ENCODE peak calls at places on chromosomes 16 and 17, in five cellular contexts. One of them, this sample, is unnamed.
A peak's percentile ranks its signal among the peaks of the same experiment; 100 is the strongest.

GRCh38 chr16:10156111-10156510 is 26.1 kb downstream of the GRIN2A start:
- DNase-seq in prostate gland: no peak
- DNase-seq in SK-N-SH: no peak
- DNase-seq in mucosa of descending colon: no peak
- DNase-seq in MM.1S: no peak
- DNase-seq in this sample: no peak

GRCh38 chr16:9844361-9844760 is 337.9 kb downstream of the GRIN2A start:
- DNase-seq in prostate gland: no peak
- DNase-seq in SK-N-SH: no peak
- DNase-seq in mucosa of descending colon: no peak
- DNase-seq in MM.1S: no peak
- DNase-seq in this sample: no peak

GRCh38 chr16:1333149-1333812 is at the start of gene BAIAP3:
- DNase-seq in prostate gland: peak; percentile 64
- DNase-seq in SK-N-SH: peak; percentile 92
- DNase-seq in mucosa of descending colon: peak; percentile 57
- DNase-seq in MM.1S: no peak
- DNase-seq in this sample: peak; percentile 46

GRCh38 chr17:34024303-34025178 is 230.5 kb upstream of the CCL2 start:
- DNase-seq in prostate gland: no peak
- DNase-seq in SK-N-SH: no peak
- DNase-seq in mucosa of descending colon: no peak
- DNase-seq in MM.1S: no peak
- DNase-seq in this sample: no peak

GRCh38 chr17:17087424-17088103 is 45.3 kb downstream of the MPRIP start:
- DNase-seq in prostate gland: no peak
- DNase-seq in SK-N-SH: no peak
- DNase-seq in mucosa of descending colon: no peak
- DNase-seq in MM.1S: no peak
- DNase-seq in this sample: no peak

GRCh38 chr16:12341423-12341822 is 364.9 kb downstream of the SNX29 start:
- DNase-seq in prostate gland: no peak
- DNase-seq in SK-N-SH: no peak
- DNase-seq in mucosa of descending colon: no peak
- DNase-seq in MM.1S: no peak
- DNase-seq in this sample: no peak

GRCh38 chr17:35605753-35606152 is 18.6 kb downstream of the AP2B1 start:
- DNase-seq in prostate gland: no peak
- DNase-seq in SK-N-SH: no peak
- DNase-seq in mucosa of descending colon: no peak
- DNase-seq in MM.1S: no peak
- DNase-seq in this sample: no peak

GRCh38 chr17:16150251-16150859 is 65.0 kb downstream of the NCOR1 start:
- DNase-seq in prostate gland: no peak
- DNase-seq in SK-N-SH: no peak
- DNase-seq in mucosa of descending colon: no peak
- DNase-seq in MM.1S: no peak
- DNase-seq in this sample: no peak

GRCh38 chr17:72967263-72967962 is 125.1 kb downstream of the SLC39A11 start:
- DNase-seq in prostate gland: no peak
- DNase-seq in SK-N-SH: no peak
- DNase-seq in mucosa of descending colon: no peak
- DNase-seq in MM.1S: no peak
- DNase-seq in this sample: no peak

GRCh38 chr16:3963203-3963602 is 82.7 kb upstream of the CREBBP start:
- DNase-seq in prostate gland: no peak
- DNase-seq in SK-N-SH: no peak
- DNase-seq in mucosa of descending colon: no peak
- DNase-seq in MM.1S: no peak
- DNase-seq in this sample: peak; percentile 56

GRCh38 chr17:59601130-59601529 is 18.6 kb upstream of the CLTC start:
- DNase-seq in prostate gland: no peak
- DNase-seq in SK-N-SH: no peak
- DNase-seq in mucosa of descending colon: no peak
- DNase-seq in MM.1S: no peak
- DNase-seq in this sample: no peak

GRCh38 chr16:88489163-88489721 is 36.2 kb downstream of the ZFPM1 start:
- DNase-seq in prostate gland: no peak
- DNase-seq in SK-N-SH: no peak
- DNase-seq in mucosa of descending colon: peak; percentile 52
- DNase-seq in MM.1S: no peak
- DNase-seq in this sample: no peak

GRCh38 chr17:12068946-12069345 is 48.3 kb downstream of the MAP2K4 start:
- DNase-seq in prostate gland: no peak
- DNase-seq in SK-N-SH: no peak
- DNase-seq in mucosa of descending colon: no peak
- DNase-seq in MM.1S: no peak
- DNase-seq in this sample: no peak

GRCh38 chr16:11402745-11403533 is 57.7 kb downstream of the RMI2 start:
- DNase-seq in prostate gland: no peak
- DNase-seq in SK-N-SH: no peak
- DNase-seq in mucosa of descending colon: no peak
- DNase-seq in MM.1S: no peak
- DNase-seq in this sample: no peak

GRCh38 chr16:87308826-87309225 is 8.4 kb downstream of the C16orf95 start:
- DNase-seq in prostate gland: no peak
- DNase-seq in SK-N-SH: no peak
- DNase-seq in mucosa of descending colon: no peak
- DNase-seq in MM.1S: no peak
- DNase-seq in this sample: peak; percentile 22

GRCh38 chr16:51453296-51453695 is 302.2 kb upstream of the SALL1 start:
- DNase-seq in prostate gland: no peak
- DNase-seq in SK-N-SH: no peak
- DNase-seq in mucosa of descending colon: no peak
- DNase-seq in MM.1S: no peak
- DNase-seq in this sample: no peak

GRCh38 chr16:87956771-87957279 is 5.6 kb downstream of the BANP start:
- DNase-seq in prostate gland: no peak
- DNase-seq in SK-N-SH: no peak
- DNase-seq in mucosa of descending colon: no peak
- DNase-seq in MM.1S: no peak
- DNase-seq in this sample: no peak

GRCh38 chr16:24275413-24275812 is 19.3 kb downstream of the CACNG3 start:
- DNase-seq in prostate gland: no peak
- DNase-seq in SK-N-SH: no peak
- DNase-seq in mucosa of descending colon: no peak
- DNase-seq in MM.1S: no peak
- DNase-seq in this sample: no peak

GRCh38 chr16:74449470-74449869 is 28.2 kb upstream of the CLEC18B start:
- DNase-seq in prostate gland: no peak
- DNase-seq in SK-N-SH: no peak
- DNase-seq in mucosa of descending colon: peak; percentile 16
- DNase-seq in MM.1S: no peak
- DNase-seq in this sample: no peak

GRCh38 chr17:29292071-29292991 is 1.6 kb downstream of the NUFIP2 start:
- DNase-seq in prostate gland: peak; percentile 66
- DNase-seq in SK-N-SH: peak; percentile 83
- DNase-seq in mucosa of descending colon: peak; percentile 67
- DNase-seq in MM.1S: peak; percentile 50
- DNase-seq in this sample: peak; percentile 41

GRCh38 chr16:56921571-56921970 is 10.4 kb upstream of the HERPUD1 start:
- DNase-seq in prostate gland: no peak
- DNase-seq in SK-N-SH: no peak
- DNase-seq in mucosa of descending colon: no peak
- DNase-seq in MM.1S: no peak
- DNase-seq in this sample: no peak

GRCh38 chr17:2692781-2693135 is 18.8 kb downstream of the CLUH start:
- DNase-seq in prostate gland: no peak
- DNase-seq in SK-N-SH: peak; percentile 27
- DNase-seq in mucosa of descending colon: no peak
- DNase-seq in MM.1S: no peak
- DNase-seq in this sample: no peak
- H3K36me3 ChIP-seq in prostate gland: peaks cover 25% of the 10 kb centered on the region
- H3K36me3 ChIP-seq in SK-N-SH: peaks cover 37% of the 10 kb centered on the region
- H3K36me3 ChIP-seq in mucosa of descending colon: peaks cover 12% of the 10 kb centered on the region
- H3K36me3 ChIP-seq in MM.1S: no peaks in the 10 kb centered on the region
- H3K36me3 ChIP-seq in this sample: peaks cover 7% of the 10 kb centered on the region

GRCh38 chr17:46851029-46851741 is at the start of gene WNT9B:
- DNase-seq in prostate gland: peak; percentile 30
- DNase-seq in SK-N-SH: peak; percentile 90
- DNase-seq in mucosa of descending colon: peak; percentile 70
- DNase-seq in MM.1S: no peak
- DNase-seq in this sample: no peak

GRCh38 chr17:46847204-46848191 is 3.9 kb upstream of the WNT9B start:
- DNase-seq in prostate gland: no peak
- DNase-seq in SK-N-SH: no peak
- DNase-seq in mucosa of descending colon: no peak
- DNase-seq in MM.1S: no peak
- DNase-seq in this sample: no peak

GRCh38 chr17:46853896-46854444 is 2.6 kb downstream of the WNT9B start:
- DNase-seq in prostate gland: no peak
- DNase-seq in SK-N-SH: no peak
- DNase-seq in mucosa of descending colon: no peak
- DNase-seq in MM.1S: no peak
- DNase-seq in this sample: no peak

GRCh38 chr17:46848534-46848933 is 2.8 kb upstream of the WNT9B start:
- DNase-seq in prostate gland: no peak
- DNase-seq in SK-N-SH: no peak
- DNase-seq in mucosa of descending colon: no peak
- DNase-seq in MM.1S: no peak
- DNase-seq in this sample: no peak

GRCh38 chr17:46850688-46851028 is 725 bp upstream of the WNT9B start:
- DNase-seq in prostate gland: no peak
- DNase-seq in SK-N-SH: no peak
- DNase-seq in mucosa of descending colon: no peak
- DNase-seq in MM.1S: no peak
- DNase-seq in this sample: no peak
- H3K4me3 ChIP-seq in prostate gland: no peak overlapping the region
- H3K4me3 ChIP-seq in SK-N-SH: no peak overlapping the region
- H3K4me3 ChIP-seq in mucosa of descending colon: no peak overlapping the region
- H3K4me3 ChIP-seq in MM.1S: no peak overlapping the region
- H3K4me3 ChIP-seq in this sample: no peak overlapping the region

DNA sequence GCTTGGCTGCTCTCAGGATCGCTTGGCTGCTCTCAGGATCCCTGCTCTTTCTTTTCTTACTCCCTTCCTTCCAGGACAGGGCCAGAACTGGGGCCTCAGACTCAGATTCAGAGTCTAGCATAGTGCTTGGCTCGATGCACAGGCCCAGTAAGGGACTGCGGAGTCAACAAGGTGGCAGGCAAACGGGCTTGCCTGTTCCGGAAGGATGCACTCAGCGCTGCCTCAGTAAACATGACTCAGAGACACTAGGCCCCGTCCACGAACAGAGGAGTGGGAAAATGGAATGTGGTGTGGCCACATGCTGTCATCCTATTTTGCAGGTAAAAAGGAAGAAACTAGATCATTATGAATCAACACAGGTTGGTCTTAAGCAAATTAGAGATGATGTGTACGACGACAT is 9.8 kb downstream of the SPHK1 start:
- DNase-seq in prostate gland: no peak
- DNase-seq in SK-N-SH: no peak
- DNase-seq in mucosa of descending colon: no peak
- DNase-seq in MM.1S: no peak
- DNase-seq in this sample: no peak
- H3K36me3 ChIP-seq in prostate gland: peaks cover 16% of the 10 kb centered on the region
- H3K36me3 ChIP-seq in SK-N-SH: peaks cover 66% of the 10 kb centered on the region
- H3K36me3 ChIP-seq in mucosa of descending colon: no peaks in the 10 kb centered on the region
- H3K36me3 ChIP-seq in MM.1S: no peaks in the 10 kb centered on the region
- H3K36me3 ChIP-seq in this sample: peaks cover 37% of the 10 kb centered on the region

GRCh38 chr17:51050291-51051033 is 70.2 kb downstream of the SPAG9 start:
- DNase-seq in prostate gland: no peak
- DNase-seq in SK-N-SH: no peak
- DNase-seq in mucosa of descending colon: no peak
- DNase-seq in MM.1S: peak; percentile 16
- DNase-seq in this sample: no peak

GRCh38 chr17:51045616-51046526 is 74.8 kb downstream of the SPAG9 start:
- DNase-seq in prostate gland: no peak
- DNase-seq in SK-N-SH: peak; percentile 25
- DNase-seq in mucosa of descending colon: no peak
- DNase-seq in MM.1S: no peak
- DNase-seq in this sample: no peak

GRCh38 chr17:51052235-51052634 is 68.4 kb downstream of the SPAG9 start:
- DNase-seq in prostate gland: no peak
- DNase-seq in SK-N-SH: peak; percentile 56
- DNase-seq in mucosa of descending colon: no peak
- DNase-seq in MM.1S: no peak
- DNase-seq in this sample: no peak

GRCh38 chr17:51044964-51045363 is 75.7 kb downstream of the SPAG9 start:
- DNase-seq in prostate gland: no peak
- DNase-seq in SK-N-SH: peak; percentile 25
- DNase-seq in mucosa of descending colon: no peak
- DNase-seq in MM.1S: no peak
- DNase-seq in this sample: no peak

GRCh38 chr17:51046527-51047384 is 73.9 kb downstream of the SPAG9 start:
- DNase-seq in prostate gland: peak; percentile 74
- DNase-seq in SK-N-SH: peak; percentile 84
- DNase-seq in mucosa of descending colon: peak; percentile 41
- DNase-seq in MM.1S: no peak
- DNase-seq in this sample: no peak
- H3K4me3 ChIP-seq in prostate gland: no peak overlapping the region
- H3K4me3 ChIP-seq in SK-N-SH: peak overlapping the region; percentile 60
- H3K4me3 ChIP-seq in mucosa of descending colon: no peak overlapping the region
- H3K4me3 ChIP-seq in MM.1S: no peak overlapping the region
- H3K4me3 ChIP-seq in this sample: no peak overlapping the region

GRCh38 chr16:81946206-81946605 is 65.1 kb downstream of the SDR42E1 start:
- DNase-seq in prostate gland: no peak
- DNase-seq in SK-N-SH: no peak
- DNase-seq in mucosa of descending colon: no peak
- DNase-seq in MM.1S: no peak
- DNase-seq in this sample: no peak
- H3K36me3 ChIP-seq in prostate gland: no peaks in the 10 kb centered on the region
- H3K36me3 ChIP-seq in SK-N-SH: no peaks in the 10 kb centered on the region
- H3K36me3 ChIP-seq in mucosa of descending colon: no peaks in the 10 kb centered on the region
- H3K36me3 ChIP-seq in MM.1S: no peaks in the 10 kb centered on the region
- H3K36me3 ChIP-seq in this sample: no peaks in the 10 kb centered on the region

DNA sequence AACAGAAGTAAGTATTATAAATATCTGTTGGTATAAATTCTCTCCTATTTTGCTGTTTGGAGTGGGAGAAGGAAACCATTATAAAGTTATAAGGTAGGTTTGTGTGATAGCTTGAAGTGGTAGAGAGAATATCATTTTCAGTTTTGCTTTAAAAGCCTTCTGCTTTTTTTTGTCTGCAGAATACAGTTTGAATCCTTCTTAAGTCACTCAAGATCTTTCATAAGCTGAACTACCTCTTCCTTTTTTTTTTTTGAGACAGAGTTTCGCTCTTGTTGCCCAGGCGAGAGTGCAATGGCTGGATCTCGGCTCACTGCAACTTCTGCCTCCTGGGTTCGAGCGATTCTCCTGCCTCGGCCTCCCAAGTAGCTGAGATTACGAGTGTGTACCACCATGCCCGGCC is 9.0 kb downstream of the ATAD5 start:
- DNase-seq in prostate gland: no peak
- DNase-seq in SK-N-SH: no peak
- DNase-seq in mucosa of descending colon: no peak
- DNase-seq in MM.1S: no peak
- DNase-seq in this sample: no peak
- H3K4me3 ChIP-seq in prostate gland: no peak overlapping the region
- H3K4me3 ChIP-seq in SK-N-SH: no peak overlapping the region
- H3K4me3 ChIP-seq in mucosa of descending colon: no peak overlapping the region
- H3K4me3 ChIP-seq in MM.1S: no peak overlapping the region
- H3K4me3 ChIP-seq in this sample: no peak overlapping the region

GRCh38 chr16:46618516-46618915 is 2.7 kb downstream of the SHCBP1 start:
- DNase-seq in prostate gland: no peak
- DNase-seq in SK-N-SH: no peak
- DNase-seq in mucosa of descending colon: no peak
- DNase-seq in MM.1S: no peak
- DNase-seq in this sample: no peak
- H3K36me3 ChIP-seq in prostate gland: no peaks in the 10 kb centered on the region
- H3K36me3 ChIP-seq in SK-N-SH: peaks cover 3% of the 10 kb centered on the region
- H3K36me3 ChIP-seq in mucosa of descending colon: no peaks in the 10 kb centered on the region
- H3K36me3 ChIP-seq in MM.1S: peaks cover 12% of the 10 kb centered on the region
- H3K36me3 ChIP-seq in this sample: no peaks in the 10 kb centered on the region

GRCh38 chr17:3796110-3796821 is 4.7 kb downstream of the ITGAE start:
- DNase-seq in prostate gland: no peak
- DNase-seq in SK-N-SH: no peak
- DNase-seq in mucosa of descending colon: peak; percentile 55
- DNase-seq in MM.1S: no peak
- DNase-seq in this sample: peak; percentile 88
- H3K4me3 ChIP-seq in prostate gland: no peak overlapping the region
- H3K4me3 ChIP-seq in SK-N-SH: no peak overlapping the region
- H3K4me3 ChIP-seq in mucosa of descending colon: no peak overlapping the region
- H3K4me3 ChIP-seq in MM.1S: no peak overlapping the region
- H3K4me3 ChIP-seq in this sample: no peak overlapping the region

This sample was measured in CD4-positive, CD25-positive, alpha-beta regulatory T cell.